ENCODE peak calls at places on chromosomes 13 and 19, in nine cellular contexts. U is hepatocyte; L is endodermal cell; C is neuronal stem cell; W is CD4-positive, alpha-beta T cell; H is heart left ventricle; M is body of pancreas; D is IMR-90; X is aorta. Y is an unnamed sample.

GRCh38 chr13:102707465-102707864 is 12.6 kb upstream of the METTL21C start:
- DNase-seq in U (no peak), L (no peak), C (no peak), W (no peak), H (no peak), M (no peak), D (peak; percentile 94), X (no peak), Y (no peak)

GRCh38 chr13:107545946-107546502 is 669.3 kb downstream of the LIG4 start:
- DNase-seq in U (no peak), L (no peak), C (no peak), W (no peak), H (no peak), M (no peak), D (no peak), X (no peak), Y (no peak)

GRCh38 chr13:43516401-43516826 is 270.4 kb downstream of the ENOX1 start:
- DNase-seq in U (peak; percentile 47), L (no peak), C (no peak), W (no peak), H (no peak), M (peak; percentile 17), D (peak; percentile 58), X (no peak), Y (no peak)

GRCh38 chr19:49161987-49162386 is 4.4 kb downstream of the TRPM4 start:
- DNase-seq in U (no peak), L (no peak), C (no peak), W (no peak), H (no peak), M (no peak), D (peak; percentile 63), X (peak; percentile 36), Y (peak; percentile 28)

GRCh38 chr19:38878575-38879399 is 712 bp upstream of the RINL start:
- DNase-seq in U (no peak), L (no peak), C (no peak), W (no peak), H (no peak), M (no peak), D (no peak), X (no peak), Y (no peak)

GRCh38 chr13:79829880-79830279 is 348.9 kb downstream of the NDFIP2 start:
- DNase-seq in U (no peak), L (no peak), C (no peak), W (no peak), H (no peak), M (no peak), D (no peak), X (no peak), Y (no peak)

GRCh38 chr13:94311893-94312292 is 167.6 kb downstream of the DCT start:
- DNase-seq in U (no peak), L (no peak), C (no peak), W (no peak), H (no peak), M (no peak), D (peak; percentile 36), X (no peak), Y (no peak)

GRCh38 chr19:6718741-6719539 is 1.5 kb downstream of the C3 start:
- DNase-seq in U (peak; percentile 67), L (peak; percentile 94), C (no peak), W (no peak), H (no peak), M (peak; percentile 62), D (no peak), X (no peak), Y (peak; percentile 38)

GRCh38 chr13:21225082-21225481 is 48.6 kb downstream of the MRPL57 start:
- DNase-seq in U (no peak), L (no peak), C (no peak), W (no peak), H (no peak), M (no peak), D (no peak), X (no peak), Y (no peak)

GRCh38 chr13:110306340-110306959 is 507 bp downstream of the COL4A1 start:
- DNase-seq in U (peak; percentile 41), L (peak; percentile 77), C (no peak), W (no peak), H (no peak), M (no peak), D (no peak), X (no peak), Y (no peak)

GRCh38 chr19:956747-957451 is 27.2 kb upstream of the WDR18 start:
- DNase-seq in U (peak; percentile 79), L (peak; percentile 88), C (peak; percentile 94), W (no peak), H (no peak), M (peak; percentile 30), D (peak; percentile 36), X (no peak), Y (peak; percentile 37)

GRCh38 chr19:51926784-51927741 is at the start of gene ZNF613:
- DNase-seq in U (peak; percentile 92), L (peak; percentile 95), C (peak; percentile 88), W (peak; percentile 76), H (peak; percentile 93), M (peak; percentile 94), D (peak; percentile 94), X (peak; percentile 96), Y (peak; percentile 76)

GRCh38 chr19:4811328-4812131 is 20.0 kb downstream of the TICAM1 start:
- DNase-seq in U (peak; percentile 83), L (peak; percentile 97), C (peak; percentile 56), W (peak; percentile 89), H (peak; percentile 82), M (peak; percentile 83), D (peak; percentile 45), X (peak; percentile 96), Y (peak; percentile 89)

GRCh38 chr13:26965976-26966375 is 205.4 kb upstream of the GPR12 start:
- DNase-seq in U (peak; percentile 51), L (no peak), C (no peak), W (no peak), H (peak; percentile 85), M (peak; percentile 75), D (peak; percentile 93), X (no peak), Y (peak; percentile 74)

GRCh38 chr13:89628567-89628966 is 1718.9 kb upstream of the MIR17HG start:
- DNase-seq in U (no peak), L (no peak), C (no peak), W (no peak), H (no peak), M (no peak), D (no peak), X (no peak), Y (peak; percentile 21)

GRCh38 chr13:20561731-20562130 is 5.2 kb upstream of the IFT88 start:
- DNase-seq in U (no peak), L (no peak), C (no peak), W (no peak), H (no peak), M (no peak), D (no peak), X (no peak), Y (no peak)

GRCh38 chr13:36341718-36342117 is 4.5 kb downstream of the SPART start:
- DNase-seq in U (no peak), L (no peak), C (no peak), W (no peak), H (no peak), M (no peak), D (peak; percentile 51), X (no peak), Y (no peak)

GRCh38 chr19:31988256-31988655 is 357.2 kb upstream of the ZNF507 start:
- DNase-seq in U (no peak), L (no peak), C (no peak), W (no peak), H (no peak), M (no peak), D (no peak), X (no peak), Y (no peak)

GRCh38 chr13:87274209-87274819 is 396.9 kb upstream of the SLITRK5 start:
- DNase-seq in U (peak; percentile 79), L (peak; percentile 82), C (peak; percentile 60), W (no peak), H (no peak), M (peak; percentile 31), D (peak; percentile 47), X (no peak), Y (peak; percentile 59)

GRCh38 chr13:25218011-25218410 is 45.9 kb upstream of the AMER2 start:
- DNase-seq in U (no peak), L (no peak), C (no peak), W (no peak), H (no peak), M (no peak), D (no peak), X (no peak), Y (no peak)

DNA sequence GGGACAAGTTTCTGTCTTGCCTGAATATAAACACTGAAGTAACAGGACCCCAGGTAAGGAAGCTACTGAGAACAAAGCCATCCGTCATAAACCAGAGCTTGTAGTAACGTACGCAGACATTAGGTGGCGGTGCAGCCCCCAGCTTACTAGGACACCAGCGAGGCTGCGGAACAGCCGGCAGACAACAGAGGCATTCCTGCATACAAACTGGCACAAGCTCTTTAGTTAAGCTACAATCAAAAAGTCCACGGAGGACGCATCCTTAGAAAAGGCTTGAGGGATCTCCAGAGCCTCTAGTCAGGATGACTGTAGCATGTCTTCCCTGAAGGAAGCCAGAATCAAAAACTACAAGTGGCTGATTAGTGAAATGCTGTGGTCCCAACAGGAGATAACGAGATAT is 26.2 kb downstream of the ZNF160 start:
- DNase-seq in U (peak; percentile 78), L (peak; percentile 95), C (peak; percentile 47), W (no peak), H (peak; percentile 67), M (peak; percentile 40), D (peak; percentile 28), X (peak; percentile 81), Y (peak; percentile 44)
- H3K9me3 ChIP-seq in U (peaks cover 13% of the 10 kb centered on the region), L (peaks cover 20% of the 10 kb centered on the region), C (peaks cover 65% of the 10 kb centered on the region), W (peaks cover 90% of the 10 kb centered on the region), H (no peaks in the 10 kb centered on the region), M (no peaks in the 10 kb centered on the region), D (peaks cover 17% of the 10 kb centered on the region), X (peaks cover 12% of the 10 kb centered on the region), Y (no peaks in the 10 kb centered on the region)

DNA sequence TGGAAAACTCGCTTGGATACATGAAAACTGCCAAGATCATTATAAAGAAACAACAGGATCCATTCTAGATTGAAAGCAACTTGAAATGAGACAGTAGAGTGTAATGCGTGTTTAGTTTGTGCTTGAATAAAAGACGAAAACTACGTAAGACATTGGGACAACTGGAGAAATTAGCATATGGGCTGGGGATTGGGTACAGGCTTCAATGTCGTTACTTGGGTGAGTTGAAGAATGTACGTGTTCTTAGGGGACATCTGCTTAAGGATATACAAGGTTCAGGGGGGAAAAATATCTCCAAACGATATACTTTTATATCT is 471 bp upstream of the ERVK3-1 start:
- DNase-seq in U (no peak), L (no peak), C (no peak), W (no peak), H (no peak), M (no peak), D (no peak), X (no peak), Y (no peak)
- H3K9me3 ChIP-seq in U (no peaks in the 10 kb centered on the region), L (no peaks in the 10 kb centered on the region), C (peaks cover 53% of the 10 kb centered on the region), W (no peaks in the 10 kb centered on the region), H (no peaks in the 10 kb centered on the region), M (no peaks in the 10 kb centered on the region), D (no peaks in the 10 kb centered on the region), X (peaks cover 2% of the 10 kb centered on the region), Y (no peaks in the 10 kb centered on the region)

GRCh38 chr13:49366841-49367240 is 77.0 kb downstream of the CAB39L start:
- DNase-seq in U (no peak), L (no peak), C (no peak), W (no peak), H (no peak), M (no peak), D (peak; percentile 39), X (no peak), Y (no peak)
- H3K9me3 ChIP-seq in U (no peaks in the 10 kb centered on the region), L (peaks cover 10% of the 10 kb centered on the region), C (no peaks in the 10 kb centered on the region), W (peaks cover 8% of the 10 kb centered on the region), H (peaks cover 4% of the 10 kb centered on the region), M (no peaks in the 10 kb centered on the region), D (peaks cover 2% of the 10 kb centered on the region), X (no peaks in the 10 kb centered on the region), Y (no peaks in the 10 kb centered on the region)

GRCh38 chr19:37412700-37413099 is 41.8 kb downstream of the ZNF527 start:
- DNase-seq in U (no peak), L (no peak), C (no peak), W (no peak), H (no peak), M (no peak), D (no peak), X (no peak), Y (no peak)
- H3K9me3 ChIP-seq in U (peaks cover 65% of the 10 kb centered on the region), L (peaks cover 97% of the 10 kb centered on the region), C (peaks cover 87% of the 10 kb centered on the region), W (peaks cover 98% of the 10 kb centered on the region), H (peaks cover 34% of the 10 kb centered on the region), M (peaks cover 10% of the 10 kb centered on the region), D (peaks cover 58% of the 10 kb centered on the region), X (peaks cover 17% of the 10 kb centered on the region), Y (peaks cover 7% of the 10 kb centered on the region)